ENCODE peak calls at places on chromosomes 12 and 14, in six cellular contexts. N is HTR-8/SVneo, J is naive B cell, A is heart left ventricle, H is RPMI7951, L is GM12865. T is an unnamed sample.

GRCh38 chr14:89957791-89958190 is 2.1 kb downstream of the TDP1 start:
- DNase-seq in N (no peak), J (no peak), A (no peak), H (peak), L (no peak), T (no peak)

GRCh38 chr14:71592361-71592760 is 339.9 kb upstream of the RGS6 start:
- DNase-seq in N (no peak), J (no peak), A (no peak), H (no peak), L (no peak), T (no peak)

GRCh38 chr12:27284751-27285150 is 40.7 kb downstream of the STK38L start:
- DNase-seq in N (no peak), J (no peak), A (no peak), H (peak), L (peak), T (no peak)

GRCh38 chr12:14239935-14240872 is 125.3 kb upstream of the ATF7IP start:
- DNase-seq in N (no peak), J (peak), A (no peak), H (peak), L (peak), T (no peak)

GRCh38 chr12:66269757-66270383 is 32.4 kb upstream of the HELB start:
- DNase-seq in N (peak), J (peak), A (no peak), H (peak), L (peak), T (peak)

GRCh38 chr14:96086574-96087077 is 47.5 kb downstream of the C14orf132 start:
- DNase-seq in N (no peak), J (no peak), A (no peak), H (peak), L (no peak), T (no peak)

GRCh38 chr12:63294327-63294632 is 143.3 kb upstream of the AVPR1A start:
- DNase-seq in N (peak), J (no peak), A (no peak), H (peak), L (no peak), T (peak)

GRCh38 chr12:58925111-58925732 is 4.9 kb upstream of the LRIG3 start:
- DNase-seq in N (no peak), J (no peak), A (no peak), H (no peak), L (no peak), T (no peak)

GRCh38 chr14:51018521-51018920 is 74.2 kb upstream of the PYGL start:
- DNase-seq in N (no peak), J (no peak), A (no peak), H (peak), L (no peak), T (no peak)

GRCh38 chr12:7833831-7834230 is 38.9 kb downstream of the SLC2A14 start:
- DNase-seq in N (no peak), J (no peak), A (no peak), H (peak), L (no peak), T (no peak)

GRCh38 chr12:56840922-56841321 is 77.8 kb downstream of the HSD17B6 start:
- DNase-seq in N (no peak), J (no peak), A (no peak), H (peak), L (no peak), T (no peak)

GRCh38 chr12:131066886-131067490 is 113.3 kb downstream of the ADGRD1 start:
- DNase-seq in N (no peak), J (no peak), A (no peak), H (no peak), L (no peak), T (no peak)

GRCh38 chr12:110245278-110245868 is 35.7 kb upstream of the ATP2A2 start:
- DNase-seq in N (no peak), J (peak), A (peak), H (peak), L (peak), T (no peak)

GRCh38 chr12:21992823-21993222 is 51.6 kb upstream of the ABCC9 start:
- DNase-seq in N (no peak), J (no peak), A (no peak), H (no peak), L (peak), T (no peak)

GRCh38 chr12:92929957-92930356 is 862 bp upstream of the EEA1 start:
- DNase-seq in N (no peak), J (no peak), A (no peak), H (no peak), L (peak), T (no peak)

GRCh38 chr14:68924392-68925158 is 54.5 kb downstream of the ACTN1 start:
- DNase-seq in N (peak), J (no peak), A (peak), H (peak), L (no peak), T (no peak)

GRCh38 chr12:57477710-57478681 is 1.7 kb downstream of the ARHGAP9 start:
- DNase-seq in N (no peak), J (peak), A (no peak), H (no peak), L (peak), T (no peak)

GRCh38 chr12:116060765-116061164 is 216.7 kb downstream of the MED13L start:
- DNase-seq in N (no peak), J (peak), A (no peak), H (peak), L (peak), T (no peak)

GRCh38 chr12:64733857-64734256 is 25.3 kb downstream of the GNS start:
- DNase-seq in N (peak), J (no peak), A (peak), H (peak), L (no peak), T (peak)

GRCh38 chr14:59964251-59965007 is 44.5 kb downstream of the LRRC9 start:
- DNase-seq in N (no peak), J (no peak), A (no peak), H (no peak), L (peak), T (no peak)

GRCh38 chr12:52581481-52581880 is 7.8 kb upstream of the KRT74 start:
- DNase-seq in N (no peak), J (no peak), A (no peak), H (peak), L (no peak), T (peak)

GRCh38 chr14:79412822-79413221 is 798.5 kb downstream of the DIO2 start:
- DNase-seq in N (no peak), J (no peak), A (no peak), H (no peak), L (no peak), T (no peak)

GRCh38 chr14:68535404-68536024 is 257.4 kb downstream of the ZFP36L1 start:
- DNase-seq in N (peak), J (no peak), A (no peak), H (peak), L (no peak), T (no peak)

GRCh38 chr12:77834618-77835017 is 3.9 kb downstream of the NAV3 start:
- DNase-seq in N (no peak), J (no peak), A (no peak), H (no peak), L (no peak), T (no peak)

GRCh38 chr12:26264215-26264838 is 69.0 kb downstream of the SSPN start:
- DNase-seq in N (no peak), J (no peak), A (no peak), H (no peak), L (no peak), T (no peak)

GRCh38 chr14:90398315-90398811 is 1.5 kb downstream of the CALM1 start:
- DNase-seq in N (no peak), J (peak), A (peak), H (no peak), L (peak), T (no peak)

GRCh38 chr14:63986789-63987533 is 134.2 kb downstream of the SYNE2 start:
- DNase-seq in N (peak), J (no peak), A (no peak), H (peak), L (no peak), T (peak)

GRCh38 chr12:120249875-120250795 is 15.4 kb downstream of the PXN start:
- DNase-seq in N (no peak), J (peak), A (peak), H (peak), L (peak), T (no peak)

GRCh38 chr12:69903548-69903947 is 78.5 kb downstream of the MYRFL start:
- DNase-seq in N (no peak), J (no peak), A (no peak), H (no peak), L (peak), T (no peak)

GRCh38 chr14:22852940-22853767 is 16.8 kb downstream of the MMP14 start:
- DNase-seq in N (peak), J (peak), A (peak), H (peak), L (peak), T (peak)

GRCh38 chr12:52949413-52950331 is 754 bp downstream of the KRT18 start:
- DNase-seq in N (peak), J (no peak), A (no peak), H (peak), L (no peak), T (peak)

GRCh38 chr14:105488781-105489606 is 2.1 kb upstream of the TEDC1 start:
- DNase-seq in N (no peak), J (no peak), A (no peak), H (no peak), L (no peak), T (no peak)

GRCh38 chr12:132886529-132887477 is 602 bp downstream of the CHFR start:
- DNase-seq in N (peak), J (no peak), A (peak), H (peak), L (no peak), T (peak)

GRCh38 chr12:15443050-15443449 is 120.7 kb downstream of the PTPRO start:
- DNase-seq in N (no peak), J (no peak), A (no peak), H (no peak), L (no peak), T (no peak)

GRCh38 chr14:49483266-49483665 is 102.9 kb downstream of the RPS29 start:
- DNase-seq in N (no peak), J (no peak), A (no peak), H (no peak), L (peak), T (no peak)

GRCh38 chr14:68772761-68773381 is 20.0 kb downstream of the ZFP36L1 start:
- DNase-seq in N (no peak), J (no peak), A (peak), H (no peak), L (no peak), T (no peak)

GRCh38 chr12:5295151-5295550 is 136.8 kb upstream of the NTF3 start:
- DNase-seq in N (no peak), J (no peak), A (no peak), H (no peak), L (no peak), T (no peak)

GRCh38 chr14:23514009-23514962 is 37.3 kb downstream of the ZFHX2 start:
- DNase-seq in N (no peak), J (no peak), A (no peak), H (no peak), L (no peak), T (no peak)